ENCODE peak calls at places on chromosomes 12 and 14, in four cellular contexts. K is SHP77; B is NCI-H2081; P is naive thymus-derived CD4-positive, alpha-beta T cell. O is an unnamed sample.

GRCh38 chr12:27787559-27787958 is 7.5 kb upstream of the MANSC4 start:
- DNase-seq in B (no peak), K (no peak), P (no peak), O (no peak)

GRCh38 chr14:55245657-55246268 is 25.5 kb upstream of the FBXO34 start:
- DNase-seq in P (peak), K (no peak), B (peak), O (no peak)

GRCh38 chr12:116354534-116354933 is 77.0 kb upstream of the MED13L start:
- DNase-seq in B (no peak), P (no peak), K (no peak), O (no peak)

GRCh38 chr14:93023039-93023438 is 92.7 kb downstream of the ITPK1 start:
- DNase-seq in K (no peak), P (no peak), B (peak), O (no peak)

GRCh38 chr12:112116232-112117060 is 7.9 kb upstream of the NAA25 start:
- DNase-seq in B (peak), K (peak), P (no peak), O (peak)

GRCh38 chr12:132955094-132955932 is 793 bp downstream of the ZNF605 start:
- DNase-seq in P (no peak), K (peak), B (peak), O (peak)

GRCh38 chr12:111405856-111406473 is at the start of gene SH2B3:
- DNase-seq in B (peak), K (no peak), P (peak), O (peak)

GRCh38 chr12:66354291-66354690 is 52.0 kb downstream of the HELB start:
- DNase-seq in K (no peak), B (peak), P (no peak), O (peak)

GRCh38 chr14:63713058-63713457 is 14.8 kb downstream of the SGPP1 start:
- DNase-seq in B (no peak), P (no peak), K (no peak), O (no peak)

GRCh38 chr14:71311061-71311460 is 403.8 kb downstream of the PCNX1 start:
- DNase-seq in B (no peak), P (no peak), K (no peak), O (no peak)

GRCh38 chr14:64726585-64726890 is 22.3 kb downstream of the PLEKHG3 start:
- DNase-seq in P (no peak), K (no peak), B (peak), O (peak)

O was measured in NCI-H345.